ENCODE peak calls at places on chromosomes 16 and 17, in seven cellular contexts. One of them, this sample, is unnamed.

GRCh38 chr17:42985225-42985624 is 4.9 kb downstream of the RUNDC1 start:
- DNase-seq in T follicular helper cell: no peak
- DNase-seq in GM04504: no peak
- DNase-seq in adrenal gland: no peak
- DNase-seq in HTR-8/SVneo: no peak
- DNase-seq in GM12891: peak; percentile 48
- DNase-seq in thoracic aorta: no peak
- DNase-seq in this sample: no peak

GRCh38 chr16:12646490-12647274 is 157.0 kb downstream of the CPPED1 start:
- DNase-seq in T follicular helper cell: no peak
- DNase-seq in HTR-8/SVneo: no peak
- DNase-seq in thoracic aorta: no peak
- DNase-seq in GM12891: no peak
- DNase-seq in adrenal gland: peak; percentile 5
- DNase-seq in GM04504: no peak
- DNase-seq in this sample: no peak

GRCh38 chr16:69727916-69728270 is 1.5 kb upstream of the NQO1 start:
- DNase-seq in adrenal gland: peak; percentile 87
- DNase-seq in T follicular helper cell: no peak
- DNase-seq in HTR-8/SVneo: no peak
- DNase-seq in GM04504: no peak
- DNase-seq in thoracic aorta: no peak
- DNase-seq in GM12891: no peak
- DNase-seq in this sample: no peak

GRCh38 chr16:16154292-16154951 is 68.9 kb downstream of the ABCC6 start:
- DNase-seq in T follicular helper cell: no peak
- DNase-seq in GM12891: no peak
- DNase-seq in thoracic aorta: no peak
- DNase-seq in GM04504: no peak
- DNase-seq in adrenal gland: no peak
- DNase-seq in HTR-8/SVneo: no peak
- DNase-seq in this sample: no peak

GRCh38 chr17:77957215-77957868 is 1.2 kb upstream of the TNRC6C start:
- DNase-seq in T follicular helper cell: no peak
- DNase-seq in GM12891: no peak
- DNase-seq in HTR-8/SVneo: no peak
- DNase-seq in thoracic aorta: no peak
- DNase-seq in GM04504: no peak
- DNase-seq in adrenal gland: peak; percentile 12
- DNase-seq in this sample: no peak

GRCh38 chr16:4743217-4743897 is 9.0 kb downstream of the DNAAF8 start:
- DNase-seq in GM04504: no peak
- DNase-seq in HTR-8/SVneo: no peak
- DNase-seq in adrenal gland: no peak
- DNase-seq in T follicular helper cell: no peak
- DNase-seq in thoracic aorta: no peak
- DNase-seq in GM12891: no peak
- DNase-seq in this sample: no peak

GRCh38 chr17:47686661-47687327 is 7.2 kb upstream of the TBKBP1 start:
- DNase-seq in GM04504: no peak
- DNase-seq in thoracic aorta: no peak
- DNase-seq in GM12891: no peak
- DNase-seq in HTR-8/SVneo: no peak
- DNase-seq in adrenal gland: peak; percentile 77
- DNase-seq in T follicular helper cell: no peak
- DNase-seq in this sample: no peak

GRCh38 chr17:8273884-8274444 is 14.5 kb upstream of the RANGRF start:
- DNase-seq in HTR-8/SVneo: no peak
- DNase-seq in GM12891: no peak
- DNase-seq in T follicular helper cell: no peak
- DNase-seq in thoracic aorta: no peak
- DNase-seq in adrenal gland: no peak
- DNase-seq in GM04504: no peak
- DNase-seq in this sample: no peak

GRCh38 chr17:80526116-80526910 is 18.3 kb upstream of the RPTOR start:
- DNase-seq in adrenal gland: no peak
- DNase-seq in GM12891: no peak
- DNase-seq in thoracic aorta: no peak
- DNase-seq in GM04504: no peak
- DNase-seq in HTR-8/SVneo: no peak
- DNase-seq in T follicular helper cell: no peak
- DNase-seq in this sample: no peak

GRCh38 chr16:70717817-70718216 is 32.0 kb upstream of the MTSS2 start:
- DNase-seq in HTR-8/SVneo: no peak
- DNase-seq in adrenal gland: peak; percentile 88
- DNase-seq in GM12891: no peak
- DNase-seq in thoracic aorta: no peak
- DNase-seq in T follicular helper cell: no peak
- DNase-seq in GM04504: no peak
- DNase-seq in this sample: no peak

GRCh38 chr17:81309140-81309858 is 14.2 kb upstream of the SLC38A10 start:
- DNase-seq in T follicular helper cell: no peak
- DNase-seq in adrenal gland: peak; percentile 93
- DNase-seq in GM12891: no peak
- DNase-seq in HTR-8/SVneo: peak; percentile 74
- DNase-seq in thoracic aorta: peak; percentile 46
- DNase-seq in GM04504: peak; percentile 53
- DNase-seq in this sample: peak; percentile 54

GRCh38 chr17:9054146-9054545 is 32.8 kb downstream of the NTN1 start:
- DNase-seq in thoracic aorta: no peak
- DNase-seq in HTR-8/SVneo: no peak
- DNase-seq in GM04504: no peak
- DNase-seq in adrenal gland: no peak
- DNase-seq in GM12891: no peak
- DNase-seq in T follicular helper cell: no peak
- DNase-seq in this sample: no peak

GRCh38 chr17:50953831-50954601 is 87.9 kb upstream of the TOB1 start:
- DNase-seq in HTR-8/SVneo: peak; percentile 98
- DNase-seq in GM04504: peak; percentile 55
- DNase-seq in GM12891: no peak
- DNase-seq in thoracic aorta: no peak
- DNase-seq in T follicular helper cell: no peak
- DNase-seq in adrenal gland: peak; percentile 85
- DNase-seq in this sample: peak; percentile 91

GRCh38 chr17:65699459-65699858 is 138.0 kb upstream of the AXIN2 start:
- DNase-seq in adrenal gland: no peak
- DNase-seq in GM12891: no peak
- DNase-seq in HTR-8/SVneo: no peak
- DNase-seq in thoracic aorta: no peak
- DNase-seq in GM04504: no peak
- DNase-seq in T follicular helper cell: no peak
- DNase-seq in this sample: no peak

GRCh38 chr16:56726926-56727325 is 3.0 kb upstream of the NUP93 start:
- DNase-seq in adrenal gland: no peak
- DNase-seq in thoracic aorta: no peak
- DNase-seq in GM12891: no peak
- DNase-seq in GM04504: no peak
- DNase-seq in T follicular helper cell: no peak
- DNase-seq in HTR-8/SVneo: no peak
- DNase-seq in this sample: no peak

GRCh38 chr16:83769397-83770008 is 38.3 kb upstream of the HSBP1 start:
- DNase-seq in GM04504: no peak
- DNase-seq in HTR-8/SVneo: no peak
- DNase-seq in GM12891: no peak
- DNase-seq in T follicular helper cell: no peak
- DNase-seq in adrenal gland: peak; percentile 49
- DNase-seq in thoracic aorta: no peak
- DNase-seq in this sample: no peak

GRCh38 chr17:39928868-39929651 is 1.5 kb downstream of the LRRC3C start:
- DNase-seq in thoracic aorta: no peak
- DNase-seq in HTR-8/SVneo: peak; percentile 73
- DNase-seq in T follicular helper cell: no peak
- DNase-seq in GM04504: peak; percentile 75
- DNase-seq in GM12891: no peak
- DNase-seq in adrenal gland: peak; percentile 58
- DNase-seq in this sample: peak; percentile 80

GRCh38 chr17:46011711-46012505 is 12.9 kb downstream of the STH start:
- DNase-seq in adrenal gland: no peak
- DNase-seq in GM12891: no peak
- DNase-seq in GM04504: no peak
- DNase-seq in T follicular helper cell: no peak
- DNase-seq in HTR-8/SVneo: no peak
- DNase-seq in thoracic aorta: no peak
- DNase-seq in this sample: no peak

GRCh38 chr16:66842765-66843164 is 1.4 kb upstream of the CA7 start:
- DNase-seq in adrenal gland: peak; percentile 70
- DNase-seq in GM12891: no peak
- DNase-seq in HTR-8/SVneo: no peak
- DNase-seq in T follicular helper cell: no peak
- DNase-seq in GM04504: no peak
- DNase-seq in thoracic aorta: no peak
- DNase-seq in this sample: no peak

GRCh38 chr17:10698116-10698818 is 873 bp downstream of the ADPRM start:
- DNase-seq in T follicular helper cell: no peak
- DNase-seq in adrenal gland: peak; percentile 8
- DNase-seq in HTR-8/SVneo: no peak
- DNase-seq in GM04504: no peak
- DNase-seq in thoracic aorta: no peak
- DNase-seq in GM12891: no peak
- DNase-seq in this sample: peak; percentile 11

GRCh38 chr17:61490540-61490975 is 38.3 kb downstream of the TBX4 start:
- DNase-seq in GM12891: no peak
- DNase-seq in GM04504: peak; percentile 53
- DNase-seq in HTR-8/SVneo: peak; percentile 86
- DNase-seq in adrenal gland: no peak
- DNase-seq in thoracic aorta: no peak
- DNase-seq in T follicular helper cell: no peak
- DNase-seq in this sample: peak; percentile 69

GRCh38 chr17:79991924-79992656 is 43.6 kb downstream of the TBC1D16 start:
- DNase-seq in GM04504: no peak
- DNase-seq in thoracic aorta: no peak
- DNase-seq in T follicular helper cell: no peak
- DNase-seq in adrenal gland: no peak
- DNase-seq in GM12891: no peak
- DNase-seq in HTR-8/SVneo: no peak
- DNase-seq in this sample: no peak

GRCh38 chr17:66953661-66954060 is 10.8 kb upstream of the CACNG4 start:
- DNase-seq in T follicular helper cell: no peak
- DNase-seq in thoracic aorta: no peak
- DNase-seq in GM04504: no peak
- DNase-seq in adrenal gland: no peak
- DNase-seq in HTR-8/SVneo: no peak
- DNase-seq in GM12891: no peak
- DNase-seq in this sample: no peak

GRCh38 chr17:27345141-27345904 is 51.4 kb downstream of the WSB1 start:
- DNase-seq in HTR-8/SVneo: no peak
- DNase-seq in adrenal gland: peak; percentile 50
- DNase-seq in T follicular helper cell: no peak
- DNase-seq in GM04504: no peak
- DNase-seq in thoracic aorta: no peak
- DNase-seq in GM12891: no peak
- DNase-seq in this sample: no peak

GRCh38 chr17:50199651-50200446 is 1.6 kb downstream of the COL1A1 start:
- DNase-seq in thoracic aorta: peak; percentile 85
- DNase-seq in adrenal gland: peak; percentile 84
- DNase-seq in T follicular helper cell: peak; percentile 71
- DNase-seq in HTR-8/SVneo: peak; percentile 92
- DNase-seq in GM04504: peak; percentile 77
- DNase-seq in GM12891: peak; percentile 79
- DNase-seq in this sample: peak; percentile 99

GRCh38 chr17:50186661-50187402 is 14.6 kb downstream of the COL1A1 start:
- DNase-seq in T follicular helper cell: no peak
- DNase-seq in HTR-8/SVneo: no peak
- DNase-seq in GM04504: peak; percentile 60
- DNase-seq in thoracic aorta: no peak
- DNase-seq in GM12891: no peak
- DNase-seq in adrenal gland: no peak
- DNase-seq in this sample: no peak

GRCh38 chr16:11361751-11362742 is 16.8 kb downstream of the RMI2 start:
- DNase-seq in HTR-8/SVneo: no peak
- DNase-seq in GM12891: peak; percentile 45
- DNase-seq in GM04504: no peak
- DNase-seq in adrenal gland: no peak
- DNase-seq in thoracic aorta: no peak
- DNase-seq in T follicular helper cell: no peak
- DNase-seq in this sample: no peak

GRCh38 chr17:75348386-75349012 is 57.0 kb downstream of the GRB2 start:
- DNase-seq in GM12891: no peak
- DNase-seq in thoracic aorta: no peak
- DNase-seq in T follicular helper cell: no peak
- DNase-seq in adrenal gland: no peak
- DNase-seq in GM04504: no peak
- DNase-seq in HTR-8/SVneo: no peak
- DNase-seq in this sample: no peak